ENCODE peak calls at places on chromosomes 7 and 10, in four cellular contexts. One of them, this sample, is unnamed.

GRCh38 chr10:16909271-16909767 is 92.1 kb upstream of the RSU1 start:
- DNase-seq in K562: no peak
- DNase-seq in GM12878: no peak
- DNase-seq in HepG2: no peak
- DNase-seq in this sample: no peak

GRCh38 chr7:101952355-101953247 is 135.2 kb downstream of the CUX1 start:
- DNase-seq in GM12878: no peak
- DNase-seq in K562: no peak
- DNase-seq in HepG2: no peak
- DNase-seq in this sample: no peak

GRCh38 chr7:53094191-53094590 is 58.8 kb downstream of the POM121L12 start:
- DNase-seq in HepG2: no peak
- DNase-seq in K562: no peak
- DNase-seq in GM12878: no peak
- DNase-seq in this sample: no peak

GRCh38 chr7:30727061-30727945 is 24.6 kb upstream of the INMT start:
- DNase-seq in GM12878: no peak
- DNase-seq in K562: no peak
- DNase-seq in HepG2: no peak
- DNase-seq in this sample: no peak

GRCh38 chr10:100570518-100570865 is 34.7 kb downstream of the HIF1AN start:
- DNase-seq in GM12878: no peak
- DNase-seq in K562: no peak
- DNase-seq in HepG2: no peak
- DNase-seq in this sample: no peak

GRCh38 chr10:128078136-128078969 is 47.9 kb downstream of the MKI67 start:
- DNase-seq in GM12878: no peak
- DNase-seq in HepG2: peak
- DNase-seq in K562: peak
- DNase-seq in this sample: peak

GRCh38 chr7:140640727-140641531 is at the start of gene DENND2A:
- DNase-seq in K562: no peak
- DNase-seq in HepG2: no peak
- DNase-seq in GM12878: no peak
- DNase-seq in this sample: peak

GRCh38 chr7:42091461-42092229 is 145.4 kb downstream of the GLI3 start:
- DNase-seq in K562: no peak
- DNase-seq in GM12878: no peak
- DNase-seq in HepG2: peak
- DNase-seq in this sample: no peak

GRCh38 chr10:89535185-89536012 is at the start of gene SLC16A12:
- DNase-seq in HepG2: no peak
- DNase-seq in K562: no peak
- DNase-seq in GM12878: no peak
- DNase-seq in this sample: peak

GRCh38 chr7:1240296-1240820 is 7.7 kb downstream of the UNCX start:
- DNase-seq in HepG2: no peak
- DNase-seq in GM12878: no peak
- DNase-seq in K562: no peak
- DNase-seq in this sample: no peak

GRCh38 chr10:86366033-86366901 is at the start of gene GRID1:
- DNase-seq in K562: peak
- DNase-seq in GM12878: no peak
- DNase-seq in HepG2: no peak
- DNase-seq in this sample: peak

GRCh38 chr10:62692085-62692484 is 112.4 kb upstream of the ADO start:
- DNase-seq in K562: no peak
- DNase-seq in GM12878: no peak
- DNase-seq in HepG2: no peak
- DNase-seq in this sample: no peak

GRCh38 chr10:12790270-12790669 is 211.2 kb downstream of the CCDC3 start:
- DNase-seq in GM12878: no peak
- DNase-seq in HepG2: no peak
- DNase-seq in K562: no peak
- DNase-seq in this sample: no peak

GRCh38 chr10:91088300-91089140 is 131.9 kb upstream of the PCGF5 start:
- DNase-seq in GM12878: no peak
- DNase-seq in K562: peak
- DNase-seq in HepG2: peak
- DNase-seq in this sample: no peak

GRCh38 chr10:120581496-120581895 is 124.5 kb downstream of the PLPP4 start:
- DNase-seq in GM12878: no peak
- DNase-seq in K562: peak
- DNase-seq in HepG2: no peak
- DNase-seq in this sample: no peak

GRCh38 chr10:100396605-100397004 is 49.6 kb downstream of the SCD start:
- DNase-seq in K562: no peak
- DNase-seq in GM12878: no peak
- DNase-seq in HepG2: no peak
- DNase-seq in this sample: no peak

GRCh38 chr10:17431871-17432311 is 22.5 kb downstream of the ST8SIA6 start:
- DNase-seq in K562: peak
- DNase-seq in GM12878: no peak
- DNase-seq in HepG2: no peak
- DNase-seq in this sample: no peak

GRCh38 chr10:11742009-11742778 is at the start of gene ECHDC3:
- DNase-seq in HepG2: no peak
- DNase-seq in GM12878: no peak
- DNase-seq in K562: peak
- DNase-seq in this sample: no peak

GRCh38 chr10:103564799-103565365 is 71.4 kb downstream of the NEURL1 start:
- DNase-seq in GM12878: no peak
- DNase-seq in K562: peak
- DNase-seq in HepG2: peak
- DNase-seq in this sample: peak

GRCh38 chr10:20975236-20975635 is 78.1 kb upstream of the NEBL start:
- DNase-seq in K562: no peak
- DNase-seq in GM12878: no peak
- DNase-seq in HepG2: no peak
- DNase-seq in this sample: no peak

GRCh38 chr10:7343040-7343439 is 67.8 kb downstream of the SFMBT2 start:
- DNase-seq in HepG2: no peak
- DNase-seq in K562: no peak
- DNase-seq in GM12878: no peak
- DNase-seq in this sample: no peak

GRCh38 chr10:49817845-49818244 is 55.7 kb upstream of the OGDHL start:
- DNase-seq in GM12878: no peak
- DNase-seq in K562: no peak
- DNase-seq in HepG2: no peak
- DNase-seq in this sample: no peak

GRCh38 chr7:80207501-80207900 is 72.9 kb downstream of the GNAI1 start:
- DNase-seq in GM12878: no peak
- DNase-seq in HepG2: no peak
- DNase-seq in K562: no peak
- DNase-seq in this sample: no peak

GRCh38 chr10:3977761-3978160 is 192.8 kb upstream of the KLF6 start:
- DNase-seq in K562: no peak
- DNase-seq in HepG2: peak
- DNase-seq in GM12878: no peak
- DNase-seq in this sample: no peak

GRCh38 chr7:47458057-47458456 is 123.9 kb downstream of the TNS3 start:
- DNase-seq in HepG2: peak
- DNase-seq in GM12878: no peak
- DNase-seq in K562: no peak
- DNase-seq in this sample: no peak

DNA sequence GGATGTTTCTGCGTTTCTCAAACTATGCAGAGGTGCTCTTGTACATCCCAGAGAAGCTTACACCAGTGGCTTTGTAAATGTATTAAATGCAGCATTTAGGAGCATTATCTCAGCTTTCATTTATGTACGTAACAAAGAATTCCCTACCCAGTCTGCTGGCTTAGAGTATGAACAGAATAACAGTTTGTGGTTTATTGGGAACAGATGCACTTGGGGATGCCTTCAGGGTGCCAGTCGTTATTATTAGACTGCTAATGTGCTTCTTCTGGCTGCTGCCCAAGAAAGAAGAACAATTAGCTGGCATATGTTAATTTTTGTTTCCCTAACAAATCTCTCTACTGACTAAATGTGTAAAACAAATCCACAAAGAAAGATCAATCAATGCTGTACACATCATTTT is 241.9 kb downstream of the FOXP2 start:
- DNase-seq in GM12878: no peak
- DNase-seq in HepG2: no peak
- DNase-seq in K562: no peak
- DNase-seq in this sample: no peak
- TF ChIP-seq FOXK2 in GM12878: no peak
- TF ChIP-seq FOXK2 in HepG2: no peak
- TF ChIP-seq FOXK2 in K562: no peak
- TF ChIP-seq FOXK2 in this sample: no peak

GRCh38 chr7:2667843-2668242 is 20.2 kb upstream of the AMZ1 start:
- DNase-seq in HepG2: no peak
- DNase-seq in K562: no peak
- DNase-seq in GM12878: no peak
- DNase-seq in this sample: no peak

GRCh38 chr7:2666130-2666529 is 21.9 kb upstream of the AMZ1 start:
- DNase-seq in GM12878: no peak
- DNase-seq in K562: peak
- DNase-seq in HepG2: no peak
- DNase-seq in this sample: no peak

GRCh38 chr7:2668401-2668800 is 19.6 kb upstream of the AMZ1 start:
- DNase-seq in HepG2: no peak
- DNase-seq in GM12878: no peak
- DNase-seq in K562: no peak
- DNase-seq in this sample: no peak

GRCh38 chr7:2665359-2665791 is 22.6 kb upstream of the AMZ1 start:
- DNase-seq in GM12878: no peak
- DNase-seq in K562: no peak
- DNase-seq in HepG2: no peak
- DNase-seq in this sample: no peak

GRCh38 chr7:2666588-2667250 is 21.3 kb upstream of the AMZ1 start:
- DNase-seq in K562: no peak
- DNase-seq in GM12878: no peak
- DNase-seq in HepG2: no peak
- DNase-seq in this sample: no peak
- TF ChIP-seq BHLHE40 in K562: no peak
- TF ChIP-seq BHLHE40 in GM12878: no peak
- TF ChIP-seq BHLHE40 in HepG2: no peak
- TF ChIP-seq BHLHE40 in this sample: no peak

GRCh38 chr10:84291389-84291788 is 37.0 kb upstream of the CCSER2 start:
- DNase-seq in HepG2: peak
- DNase-seq in K562: peak
- DNase-seq in GM12878: no peak
- DNase-seq in this sample: peak
- TF ChIP-seq FOXK2 in HepG2: no peak
- TF ChIP-seq FOXK2 in K562: no peak
- TF ChIP-seq FOXK2 in GM12878: no peak
- TF ChIP-seq FOXK2 in this sample: no peak

DNA sequence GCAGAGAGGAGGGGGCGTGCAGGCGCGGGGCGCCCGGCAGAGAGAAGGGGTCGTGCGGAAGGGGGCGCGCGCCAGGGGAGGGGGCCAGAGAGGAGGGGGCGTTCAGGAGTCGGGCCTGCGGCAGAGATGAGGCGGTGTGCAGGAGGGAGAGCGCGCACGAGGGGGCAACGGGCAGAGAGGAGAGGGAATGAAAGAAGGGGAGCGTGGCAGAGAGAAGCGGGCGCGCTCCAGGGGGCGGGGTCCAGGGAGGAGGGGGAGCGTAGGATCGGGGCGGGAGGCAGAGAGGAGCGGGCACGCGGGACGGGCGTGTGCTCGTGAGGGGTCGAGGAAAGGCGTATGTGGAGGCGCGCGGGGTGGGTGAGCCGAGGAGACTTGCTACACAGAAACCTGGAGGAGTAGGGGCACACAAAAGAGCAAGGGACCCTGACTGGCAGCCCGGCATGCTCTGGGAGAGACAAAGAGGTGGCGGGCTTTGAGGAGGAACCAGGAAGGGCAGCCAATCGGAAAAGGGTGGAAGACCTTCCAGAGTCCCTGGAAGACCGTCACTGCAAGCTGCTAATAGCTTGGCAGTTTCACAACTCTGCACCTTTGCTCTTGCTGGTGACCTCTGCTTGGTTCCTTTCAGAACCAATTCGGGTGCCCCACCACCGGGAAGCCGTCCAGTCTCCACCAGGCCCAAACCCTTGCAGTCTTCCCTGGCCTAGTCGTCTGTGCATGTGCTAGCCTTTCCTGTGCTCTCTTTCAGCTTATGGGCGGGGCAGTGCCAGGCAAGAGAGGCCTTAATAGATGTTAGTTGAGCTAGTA is 621 bp downstream of the DYDC2 start:
- DNase-seq in GM12878: no peak
- DNase-seq in HepG2: no peak
- DNase-seq in K562: no peak
- DNase-seq in this sample: no peak
- TF ChIP-seq BHLHE40 in GM12878: no peak
- TF ChIP-seq BHLHE40 in HepG2: no peak
- TF ChIP-seq BHLHE40 in K562: no peak
- TF ChIP-seq BHLHE40 in this sample: no peak